ENCODE peak calls at places on chromosome 17, in eight cellular contexts. One of them, this sample, is unnamed.

GRCh38 chr17:4247981-4248388 is 15.8 kb downstream of the ANKFY1 start:
- DNase-seq in cerebellum: no peak
- DNase-seq in AML-193: no peak
- DNase-seq in stimulated activated CD4-positive, alpha-beta T cell treated with anti-CD3 and anti-CD28 coated beads, Interleukin-4, amount 100 ng/mL, for 4 hours: no peak
- DNase-seq in EH: peak
- DNase-seq in ovary: no peak
- DNase-seq in Right ventricle myocardium superior: no peak
- DNase-seq in nephron progenitor cell: no peak
- DNase-seq in this sample: no peak

GRCh38 chr17:78421084-78421533 is 42.7 kb downstream of the PGS1 start:
- DNase-seq in cerebellum: no peak
- DNase-seq in AML-193: no peak
- DNase-seq in stimulated activated CD4-positive, alpha-beta T cell treated with anti-CD3 and anti-CD28 coated beads, Interleukin-4, amount 100 ng/mL, for 4 hours: no peak
- DNase-seq in EH: no peak
- DNase-seq in ovary: no peak
- DNase-seq in Right ventricle myocardium superior: no peak
- DNase-seq in nephron progenitor cell: no peak
- DNase-seq in this sample: no peak

GRCh38 chr17:77944390-77945222 is 13.9 kb upstream of the TNRC6C start:
- DNase-seq in cerebellum: no peak
- DNase-seq in AML-193: no peak
- DNase-seq in stimulated activated CD4-positive, alpha-beta T cell treated with anti-CD3 and anti-CD28 coated beads, Interleukin-4, amount 100 ng/mL, for 4 hours: no peak
- DNase-seq in EH: no peak
- DNase-seq in ovary: no peak
- DNase-seq in Right ventricle myocardium superior: peak
- DNase-seq in nephron progenitor cell: no peak
- DNase-seq in this sample: no peak

GRCh38 chr17:39461911-39462641 is 790 bp downstream of the CDK12 start:
- DNase-seq in cerebellum: no peak
- DNase-seq in AML-193: no peak
- DNase-seq in stimulated activated CD4-positive, alpha-beta T cell treated with anti-CD3 and anti-CD28 coated beads, Interleukin-4, amount 100 ng/mL, for 4 hours: peak
- DNase-seq in EH: peak
- DNase-seq in ovary: peak
- DNase-seq in Right ventricle myocardium superior: no peak
- DNase-seq in nephron progenitor cell: peak
- DNase-seq in this sample: peak

GRCh38 chr17:65457183-65457582 is 104.3 kb downstream of the AXIN2 start:
- DNase-seq in cerebellum: no peak
- DNase-seq in AML-193: no peak
- DNase-seq in stimulated activated CD4-positive, alpha-beta T cell treated with anti-CD3 and anti-CD28 coated beads, Interleukin-4, amount 100 ng/mL, for 4 hours: no peak
- DNase-seq in EH: no peak
- DNase-seq in ovary: no peak
- DNase-seq in Right ventricle myocardium superior: no peak
- DNase-seq in nephron progenitor cell: no peak
- DNase-seq in this sample: no peak

GRCh38 chr17:19672009-19672837 is 23.7 kb downstream of the ALDH3A2 start:
- DNase-seq in cerebellum: no peak
- DNase-seq in AML-193: no peak
- DNase-seq in stimulated activated CD4-positive, alpha-beta T cell treated with anti-CD3 and anti-CD28 coated beads, Interleukin-4, amount 100 ng/mL, for 4 hours: no peak
- DNase-seq in EH: peak
- DNase-seq in ovary: no peak
- DNase-seq in Right ventricle myocardium superior: peak
- DNase-seq in nephron progenitor cell: no peak
- DNase-seq in this sample: no peak

GRCh38 chr17:12853921-12854320 is 64.6 kb downstream of the ARHGAP44 start:
- DNase-seq in cerebellum: peak
- DNase-seq in AML-193: no peak
- DNase-seq in stimulated activated CD4-positive, alpha-beta T cell treated with anti-CD3 and anti-CD28 coated beads, Interleukin-4, amount 100 ng/mL, for 4 hours: no peak
- DNase-seq in EH: no peak
- DNase-seq in ovary: no peak
- DNase-seq in Right ventricle myocardium superior: no peak
- DNase-seq in nephron progenitor cell: no peak
- DNase-seq in this sample: no peak

GRCh38 chr17:17021194-17021863 is 20.9 kb upstream of the MPRIP start:
- DNase-seq in cerebellum: no peak
- DNase-seq in AML-193: no peak
- DNase-seq in stimulated activated CD4-positive, alpha-beta T cell treated with anti-CD3 and anti-CD28 coated beads, Interleukin-4, amount 100 ng/mL, for 4 hours: no peak
- DNase-seq in EH: peak
- DNase-seq in ovary: no peak
- DNase-seq in Right ventricle myocardium superior: peak
- DNase-seq in nephron progenitor cell: no peak
- DNase-seq in this sample: no peak

GRCh38 chr17:42782402-42783061 is 2.1 kb downstream of the WNK4 start:
- DNase-seq in cerebellum: no peak
- DNase-seq in AML-193: no peak
- DNase-seq in stimulated activated CD4-positive, alpha-beta T cell treated with anti-CD3 and anti-CD28 coated beads, Interleukin-4, amount 100 ng/mL, for 4 hours: no peak
- DNase-seq in EH: no peak
- DNase-seq in ovary: no peak
- DNase-seq in Right ventricle myocardium superior: no peak
- DNase-seq in nephron progenitor cell: no peak
- DNase-seq in this sample: no peak

GRCh38 chr17:74298690-74299617 is 24.9 kb downstream of the DNAI2 start:
- DNase-seq in cerebellum: no peak
- DNase-seq in AML-193: no peak
- DNase-seq in stimulated activated CD4-positive, alpha-beta T cell treated with anti-CD3 and anti-CD28 coated beads, Interleukin-4, amount 100 ng/mL, for 4 hours: no peak
- DNase-seq in EH: no peak
- DNase-seq in ovary: peak
- DNase-seq in Right ventricle myocardium superior: no peak
- DNase-seq in nephron progenitor cell: no peak
- DNase-seq in this sample: no peak

GRCh38 chr17:38970128-38970527 is 2.9 kb upstream of the FBXO47 start:
- DNase-seq in cerebellum: no peak
- DNase-seq in AML-193: no peak
- DNase-seq in stimulated activated CD4-positive, alpha-beta T cell treated with anti-CD3 and anti-CD28 coated beads, Interleukin-4, amount 100 ng/mL, for 4 hours: no peak
- DNase-seq in EH: no peak
- DNase-seq in ovary: no peak
- DNase-seq in Right ventricle myocardium superior: no peak
- DNase-seq in nephron progenitor cell: no peak
- DNase-seq in this sample: no peak

GRCh38 chr17:68711858-68712257 is 110.7 kb upstream of the FAM20A start:
- DNase-seq in cerebellum: no peak
- DNase-seq in AML-193: no peak
- DNase-seq in stimulated activated CD4-positive, alpha-beta T cell treated with anti-CD3 and anti-CD28 coated beads, Interleukin-4, amount 100 ng/mL, for 4 hours: no peak
- DNase-seq in EH: peak
- DNase-seq in ovary: no peak
- DNase-seq in Right ventricle myocardium superior: no peak
- DNase-seq in nephron progenitor cell: no peak
- DNase-seq in this sample: no peak

GRCh38 chr17:43176119-43176570 is 5.1 kb downstream of the NBR1 start:
- DNase-seq in cerebellum: no peak
- DNase-seq in AML-193: no peak
- DNase-seq in stimulated activated CD4-positive, alpha-beta T cell treated with anti-CD3 and anti-CD28 coated beads, Interleukin-4, amount 100 ng/mL, for 4 hours: no peak
- DNase-seq in EH: no peak
- DNase-seq in ovary: no peak
- DNase-seq in Right ventricle myocardium superior: no peak
- DNase-seq in nephron progenitor cell: no peak
- DNase-seq in this sample: no peak

GRCh38 chr17:79792371-79792871 is 4.5 kb downstream of the CBX8 start:
- DNase-seq in cerebellum: no peak
- DNase-seq in AML-193: no peak
- DNase-seq in stimulated activated CD4-positive, alpha-beta T cell treated with anti-CD3 and anti-CD28 coated beads, Interleukin-4, amount 100 ng/mL, for 4 hours: no peak
- DNase-seq in EH: no peak
- DNase-seq in ovary: no peak
- DNase-seq in Right ventricle myocardium superior: peak
- DNase-seq in nephron progenitor cell: no peak
- DNase-seq in this sample: no peak

GRCh38 chr17:42989726-42990652 is 8.2 kb upstream of the RPL27 start:
- DNase-seq in cerebellum: no peak
- DNase-seq in AML-193: no peak
- DNase-seq in stimulated activated CD4-positive, alpha-beta T cell treated with anti-CD3 and anti-CD28 coated beads, Interleukin-4, amount 100 ng/mL, for 4 hours: no peak
- DNase-seq in EH: peak
- DNase-seq in ovary: no peak
- DNase-seq in Right ventricle myocardium superior: no peak
- DNase-seq in nephron progenitor cell: no peak
- DNase-seq in this sample: no peak